ENCODE peak calls at places on chromosomes 12 and 14, in four cellular contexts. M, Y, Z and V are unnamed samples.

GRCh38 chr14:20327005-20327869 is 5.8 kb downstream of the CCNB1IP1 start:
- DNase-seq in Y (peak; percentile 78), M (no peak), Z (no peak), V (peak; percentile 47)

GRCh38 chr12:116057356-116057755 is 220.1 kb downstream of the MED13L start:
- DNase-seq in Z (no peak), Y (no peak), M (no peak), V (no peak)

GRCh38 chr14:56657604-56658003 is 78.0 kb downstream of the TMEM260 start:
- DNase-seq in Z (no peak), Y (no peak), M (no peak), V (no peak)

GRCh38 chr12:63228853-63229252 is 77.9 kb upstream of the AVPR1A start:
- DNase-seq in Y (no peak), M (no peak), Z (no peak), V (no peak)

GRCh38 chr14:103155013-103155412 is 31.8 kb downstream of the TNFAIP2 start:
- DNase-seq in M (no peak), Z (no peak), Y (peak; percentile 79), V (peak; percentile 84)

GRCh38 chr12:52085682-52086180 is 6.2 kb downstream of the SMIM41 start:
- DNase-seq in Y (no peak), Z (no peak), M (no peak), V (no peak)

GRCh38 chr12:14138495-14138894 is 157.1 kb upstream of the GRIN2B start:
- DNase-seq in M (peak; percentile 8), Y (peak; percentile 1), Z (no peak), V (no peak)

GRCh38 chr12:262817-263216 is at the start of gene SLC6A13:
- DNase-seq in M (no peak), Y (no peak), Z (no peak), V (no peak)

GRCh38 chr14:101844219-101844618 is 82.7 kb downstream of the PPP2R5C start:
- DNase-seq in M (no peak), Y (no peak), Z (no peak), V (no peak)

GRCh38 chr12:62907561-62907960 is 27.4 kb downstream of the PPM1H start:
- DNase-seq in Z (no peak), Y (no peak), M (no peak), V (no peak)

GRCh38 chr12:128652136-128652751 is 171.5 kb downstream of the SLC15A4 start:
- DNase-seq in Y (no peak), M (no peak), Z (no peak), V (no peak)

GRCh38 chr14:76773188-76773885 is 12.1 kb downstream of the VASH1 start:
- DNase-seq in M (no peak), Z (no peak), Y (peak; percentile 77), V (peak; percentile 67)

GRCh38 chr12:40168001-40168400 is 56.8 kb upstream of the LRRK2 start:
- DNase-seq in M (no peak), Z (no peak), Y (no peak), V (no peak)

GRCh38 chr12:124386059-124386458 is 91.2 kb downstream of the RFLNA start:
- DNase-seq in Y (peak; percentile 34), Z (no peak), M (no peak), V (no peak)

GRCh38 chr14:93915070-93915705 is 12.0 kb upstream of the FAM181A start:
- DNase-seq in Z (no peak), M (no peak), Y (no peak), V (no peak)

GRCh38 chr14:59728294-59728693 is 142.3 kb downstream of the RTN1 start:
- DNase-seq in M (no peak), Y (no peak), Z (no peak), V (no peak)

GRCh38 chr12:112022241-112023016 is 9.2 kb downstream of the ERP29 start:
- DNase-seq in Z (no peak), M (no peak), Y (no peak), V (no peak)

GRCh38 chr12:76996983-76997382 is 68.4 kb downstream of the E2F7 start:
- DNase-seq in Z (no peak), M (no peak), Y (no peak), V (no peak)

GRCh38 chr14:91402278-91403068 is 15.1 kb downstream of the CCDC88C start:
- DNase-seq in Y (no peak), Z (no peak), M (no peak), V (no peak)

GRCh38 chr12:131209082-131210070 is 255.7 kb downstream of the ADGRD1 start:
- DNase-seq in M (no peak), Y (no peak), Z (no peak), V (no peak)

GRCh38 chr14:106268013-106268727 is 741.8 kb downstream of the TMEM121 start:
- DNase-seq in Z (no peak), M (no peak), Y (peak; percentile 12), V (no peak)

DNA sequence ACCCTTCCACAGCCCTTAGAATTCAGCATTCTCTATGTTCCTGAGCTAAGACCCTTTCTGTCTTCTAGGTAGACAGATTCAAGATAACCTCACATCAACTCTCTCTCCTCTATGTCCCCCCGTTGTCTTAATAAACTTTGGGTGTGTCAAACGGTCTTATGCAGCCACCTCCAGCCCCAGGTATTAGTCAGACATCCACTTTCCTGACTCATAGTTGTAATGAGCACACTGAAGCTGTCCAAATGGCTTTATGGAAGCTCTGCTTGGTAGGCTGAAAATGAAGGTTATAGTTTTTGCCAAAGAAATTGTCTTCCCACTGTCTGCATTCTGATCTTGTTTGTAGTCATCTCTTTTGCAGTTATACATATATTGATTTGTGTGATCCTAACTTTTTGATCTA is 482.0 kb downstream of the RMST start:
- DNase-seq in M (no peak), Z (no peak), Y (peak; percentile 6), V (peak; percentile 5)
- TF ChIP-seq CTCF in M (no peak), Z (no peak), Y (no peak), V (no peak)

GRCh38 chr14:96086574-96087077 is 47.5 kb downstream of the C14orf132 start:
- DNase-seq in Z (no peak), Y (peak; percentile 88), M (no peak), V (peak; percentile 70)
- TF ChIP-seq CTCF in Z (no peak), Y (peak; percentile 34), M (no peak), V (no peak)

GRCh38 chr14:30813182-30813581 is 61.2 kb upstream of the COCH start:
- DNase-seq in Y (no peak), Z (no peak), M (no peak), V (no peak)
- TF ChIP-seq CTCF in Y (no peak), Z (no peak), M (no peak), V (no peak)

GRCh38 chr12:83461326-83461985 is 774.8 kb downstream of the TMTC2 start:
- DNase-seq in M (no peak), Y (peak; percentile 18), Z (no peak), V (no peak)

GRCh38 chr12:83465632-83466031 is 778.9 kb downstream of the TMTC2 start:
- DNase-seq in Y (no peak), Z (no peak), M (no peak), V (no peak)

GRCh38 chr12:83462419-83462818 is 775.7 kb downstream of the TMTC2 start:
- DNase-seq in Z (no peak), Y (no peak), M (no peak), V (no peak)
- TF ChIP-seq CTCF in Z (no peak), Y (no peak), M (no peak), V (no peak)

DNA sequence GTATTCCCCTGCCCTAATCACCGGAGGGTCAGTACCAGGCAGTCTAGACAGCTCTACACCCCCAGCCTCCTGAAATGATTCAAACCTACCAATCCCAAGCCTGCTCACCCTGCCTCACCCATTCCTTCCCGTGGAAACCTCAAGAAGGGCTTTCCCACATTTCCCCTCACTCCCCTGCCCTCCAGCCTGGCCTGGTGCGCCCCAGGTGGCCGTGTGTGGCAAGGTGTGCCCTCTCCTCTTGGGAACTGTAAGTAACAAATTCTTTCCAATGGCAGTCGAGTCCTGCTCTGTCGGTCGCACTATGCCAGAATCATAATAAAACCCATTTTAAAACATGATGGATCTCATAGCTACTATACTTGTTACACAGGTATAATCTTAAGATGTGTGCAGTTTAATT is 13.9 kb upstream of the DEGS2 start:
- DNase-seq in Y (no peak), Z (no peak), M (no peak), V (no peak)
- TF ChIP-seq CTCF in Y (no peak), Z (no peak), M (no peak), V (no peak)

GRCh38 chr12:16499617-16500016 is 106.3 kb downstream of the LMO3 start:
- DNase-seq in Z (no peak), Y (no peak), M (no peak), V (no peak)
- TF ChIP-seq CTCF in Z (no peak), Y (no peak), M (no peak), V (no peak)